ENCODE peak calls at places on chromosomes 6 and 20, in ten cellular contexts. One of them, this sample, is unnamed.

GRCh38 chr6:149065658-149066556 is 251.6 kb upstream of the TAB2 start:
- DNase-seq in NCI-H1105: no peak
- DNase-seq in COR-L47: no peak
- DNase-seq in heart left ventricle: no peak
- DNase-seq in SW480: no peak
- DNase-seq in CD4-positive, CD25-positive, alpha-beta regulatory T cell: peak; percentile 32
- DNase-seq in type B pancreatic cell: no peak
- DNase-seq in Ammon's horn: peak; percentile 78
- DNase-seq in NCI-H460: no peak
- DNase-seq in AG09309: no peak
- DNase-seq in this sample: no peak

GRCh38 chr6:137542713-137543112 is 48.5 kb upstream of the OLIG3 start:
- DNase-seq in NCI-H1105: no peak
- DNase-seq in COR-L47: no peak
- DNase-seq in heart left ventricle: no peak
- DNase-seq in SW480: no peak
- DNase-seq in CD4-positive, CD25-positive, alpha-beta regulatory T cell: no peak
- DNase-seq in type B pancreatic cell: no peak
- DNase-seq in Ammon's horn: no peak
- DNase-seq in NCI-H460: no peak
- DNase-seq in AG09309: no peak
- DNase-seq in this sample: no peak

GRCh38 chr6:113122060-113122459 is 735.1 kb upstream of the MARCKS start:
- DNase-seq in NCI-H1105: no peak
- DNase-seq in COR-L47: no peak
- DNase-seq in heart left ventricle: no peak
- DNase-seq in SW480: peak; percentile 27
- DNase-seq in CD4-positive, CD25-positive, alpha-beta regulatory T cell: no peak
- DNase-seq in type B pancreatic cell: no peak
- DNase-seq in Ammon's horn: no peak
- DNase-seq in NCI-H460: peak; percentile 30
- DNase-seq in AG09309: peak; percentile 89
- DNase-seq in this sample: no peak

GRCh38 chr20:50561379-50562078 is 51.3 kb downstream of the PTPN1 start:
- DNase-seq in NCI-H1105: no peak
- DNase-seq in COR-L47: no peak
- DNase-seq in heart left ventricle: no peak
- DNase-seq in SW480: peak; percentile 96
- DNase-seq in CD4-positive, CD25-positive, alpha-beta regulatory T cell: no peak
- DNase-seq in type B pancreatic cell: no peak
- DNase-seq in Ammon's horn: peak; percentile 72
- DNase-seq in NCI-H460: peak; percentile 62
- DNase-seq in AG09309: peak; percentile 84
- DNase-seq in this sample: no peak

GRCh38 chr6:168817558-168818159 is 376.7 kb downstream of the SMOC2 start:
- DNase-seq in NCI-H1105: no peak
- DNase-seq in COR-L47: no peak
- DNase-seq in heart left ventricle: no peak
- DNase-seq in SW480: no peak
- DNase-seq in CD4-positive, CD25-positive, alpha-beta regulatory T cell: no peak
- DNase-seq in type B pancreatic cell: no peak
- DNase-seq in Ammon's horn: no peak
- DNase-seq in NCI-H460: no peak
- DNase-seq in AG09309: no peak
- DNase-seq in this sample: no peak

GRCh38 chr6:21665436-21666199 is 72.1 kb downstream of the SOX4 start:
- DNase-seq in NCI-H1105: no peak
- DNase-seq in COR-L47: no peak
- DNase-seq in heart left ventricle: no peak
- DNase-seq in SW480: no peak
- DNase-seq in CD4-positive, CD25-positive, alpha-beta regulatory T cell: no peak
- DNase-seq in type B pancreatic cell: no peak
- DNase-seq in Ammon's horn: no peak
- DNase-seq in NCI-H460: no peak
- DNase-seq in AG09309: no peak
- DNase-seq in this sample: no peak

GRCh38 chr6:111604259-111605099 is 1.2 kb downstream of the TRAF3IP2 start:
- DNase-seq in NCI-H1105: no peak
- DNase-seq in COR-L47: no peak
- DNase-seq in heart left ventricle: peak; percentile 87
- DNase-seq in SW480: no peak
- DNase-seq in CD4-positive, CD25-positive, alpha-beta regulatory T cell: no peak
- DNase-seq in type B pancreatic cell: no peak
- DNase-seq in Ammon's horn: peak; percentile 83
- DNase-seq in NCI-H460: no peak
- DNase-seq in AG09309: peak; percentile 83
- DNase-seq in this sample: no peak

GRCh38 chr6:130282234-130282995 is 59.7 kb upstream of the SAMD3 start:
- DNase-seq in NCI-H1105: no peak
- DNase-seq in COR-L47: no peak
- DNase-seq in heart left ventricle: no peak
- DNase-seq in SW480: peak; percentile 25
- DNase-seq in CD4-positive, CD25-positive, alpha-beta regulatory T cell: peak; percentile 7
- DNase-seq in type B pancreatic cell: no peak
- DNase-seq in Ammon's horn: no peak
- DNase-seq in NCI-H460: no peak
- DNase-seq in AG09309: peak; percentile 8
- DNase-seq in this sample: no peak

GRCh38 chr6:17998442-17998841 is 11.0 kb upstream of the KIF13A start:
- DNase-seq in NCI-H1105: no peak
- DNase-seq in COR-L47: no peak
- DNase-seq in heart left ventricle: no peak
- DNase-seq in SW480: no peak
- DNase-seq in CD4-positive, CD25-positive, alpha-beta regulatory T cell: no peak
- DNase-seq in type B pancreatic cell: no peak
- DNase-seq in Ammon's horn: no peak
- DNase-seq in NCI-H460: no peak
- DNase-seq in AG09309: no peak
- DNase-seq in this sample: no peak

GRCh38 chr6:156791261-156791850 is 14.2 kb downstream of the ARID1B start:
- DNase-seq in NCI-H1105: peak; percentile 99
- DNase-seq in COR-L47: no peak
- DNase-seq in heart left ventricle: no peak
- DNase-seq in SW480: no peak
- DNase-seq in CD4-positive, CD25-positive, alpha-beta regulatory T cell: no peak
- DNase-seq in type B pancreatic cell: no peak
- DNase-seq in Ammon's horn: no peak
- DNase-seq in NCI-H460: no peak
- DNase-seq in AG09309: no peak
- DNase-seq in this sample: peak; percentile 93

GRCh38 chr6:3227363-3228045 is at the start of gene TUBB2B:
- DNase-seq in NCI-H1105: peak; percentile 97
- DNase-seq in COR-L47: peak; percentile 96
- DNase-seq in heart left ventricle: peak; percentile 43
- DNase-seq in SW480: peak; percentile 85
- DNase-seq in CD4-positive, CD25-positive, alpha-beta regulatory T cell: no peak
- DNase-seq in type B pancreatic cell: peak; percentile 86
- DNase-seq in Ammon's horn: peak; percentile 71
- DNase-seq in NCI-H460: no peak
- DNase-seq in AG09309: no peak
- DNase-seq in this sample: peak; percentile 93

GRCh38 chr6:70857387-70858077 is 99.3 kb downstream of the B3GAT2 start:
- DNase-seq in NCI-H1105: peak; percentile 66
- DNase-seq in COR-L47: no peak
- DNase-seq in heart left ventricle: no peak
- DNase-seq in SW480: no peak
- DNase-seq in CD4-positive, CD25-positive, alpha-beta regulatory T cell: no peak
- DNase-seq in type B pancreatic cell: no peak
- DNase-seq in Ammon's horn: no peak
- DNase-seq in NCI-H460: no peak
- DNase-seq in AG09309: no peak
- DNase-seq in this sample: no peak

GRCh38 chr6:73309784-73310502 is 44.1 kb downstream of the DPPA5 start:
- DNase-seq in NCI-H1105: no peak
- DNase-seq in COR-L47: peak; percentile 60
- DNase-seq in heart left ventricle: peak; percentile 56
- DNase-seq in SW480: no peak
- DNase-seq in CD4-positive, CD25-positive, alpha-beta regulatory T cell: peak; percentile 29
- DNase-seq in type B pancreatic cell: no peak
- DNase-seq in Ammon's horn: peak; percentile 43
- DNase-seq in NCI-H460: peak; percentile 23
- DNase-seq in AG09309: no peak
- DNase-seq in this sample: peak; percentile 40

GRCh38 chr6:92893741-92894140 is 525.6 kb downstream of the EPHA7 start:
- DNase-seq in NCI-H1105: no peak
- DNase-seq in COR-L47: no peak
- DNase-seq in heart left ventricle: no peak
- DNase-seq in SW480: no peak
- DNase-seq in CD4-positive, CD25-positive, alpha-beta regulatory T cell: no peak
- DNase-seq in type B pancreatic cell: no peak
- DNase-seq in Ammon's horn: no peak
- DNase-seq in NCI-H460: no peak
- DNase-seq in AG09309: no peak
- DNase-seq in this sample: no peak

GRCh38 chr6:148935705-148936306 is 189.0 kb downstream of the UST start:
- DNase-seq in NCI-H1105: no peak
- DNase-seq in COR-L47: no peak
- DNase-seq in heart left ventricle: no peak
- DNase-seq in SW480: no peak
- DNase-seq in CD4-positive, CD25-positive, alpha-beta regulatory T cell: no peak
- DNase-seq in type B pancreatic cell: no peak
- DNase-seq in Ammon's horn: no peak
- DNase-seq in NCI-H460: no peak
- DNase-seq in AG09309: peak; percentile 8
- DNase-seq in this sample: no peak

GRCh38 chr6:155589190-155589589 is 133.6 kb upstream of the NOX3 start:
- DNase-seq in NCI-H1105: no peak
- DNase-seq in COR-L47: no peak
- DNase-seq in heart left ventricle: no peak
- DNase-seq in SW480: no peak
- DNase-seq in CD4-positive, CD25-positive, alpha-beta regulatory T cell: no peak
- DNase-seq in type B pancreatic cell: no peak
- DNase-seq in Ammon's horn: no peak
- DNase-seq in NCI-H460: no peak
- DNase-seq in AG09309: no peak
- DNase-seq in this sample: no peak

GRCh38 chr20:1313236-1313964 is 15.5 kb downstream of the SDCBP2 start:
- DNase-seq in NCI-H1105: peak; percentile 67
- DNase-seq in COR-L47: peak; percentile 76
- DNase-seq in heart left ventricle: peak; percentile 81
- DNase-seq in SW480: peak; percentile 63
- DNase-seq in CD4-positive, CD25-positive, alpha-beta regulatory T cell: peak; percentile 58
- DNase-seq in type B pancreatic cell: no peak
- DNase-seq in Ammon's horn: peak; percentile 87
- DNase-seq in NCI-H460: peak; percentile 68
- DNase-seq in AG09309: no peak
- DNase-seq in this sample: peak; percentile 81

GRCh38 chr6:46184114-46184513 is 13.3 kb upstream of the ENPP5 start:
- DNase-seq in NCI-H1105: no peak
- DNase-seq in COR-L47: no peak
- DNase-seq in heart left ventricle: no peak
- DNase-seq in SW480: no peak
- DNase-seq in CD4-positive, CD25-positive, alpha-beta regulatory T cell: no peak
- DNase-seq in type B pancreatic cell: no peak
- DNase-seq in Ammon's horn: no peak
- DNase-seq in NCI-H460: no peak
- DNase-seq in AG09309: peak; percentile 71
- DNase-seq in this sample: no peak

This sample was measured in NCI-H2171.